ENCODE peak calls at places on chromosomes 16 and 17, in eight cellular contexts. One of them, this sample, is unnamed. For H3K36me3 and H3K4me1, the result is how much of the 10 kb centered on the place peaks cover.

GRCh38 chr17:40909755-40910154 is 24.7 kb upstream of the KRT20 start:
- DNase-seq in Peyer's patch: no peak
- DNase-seq in ovary: no peak
- DNase-seq in tibial nerve: no peak
- DNase-seq in sigmoid colon: no peak
- DNase-seq in thyroid gland: no peak
- DNase-seq in thoracic aorta: no peak
- DNase-seq in naive thymus-derived CD4-positive, alpha-beta T cell: no peak
- DNase-seq in this sample: no peak

GRCh38 chr16:22323998-22324786 is 27.0 kb downstream of the POLR3E start:
- DNase-seq in thyroid gland: no peak
- DNase-seq in ovary: no peak
- DNase-seq in sigmoid colon: no peak
- DNase-seq in tibial nerve: no peak
- DNase-seq in naive thymus-derived CD4-positive, alpha-beta T cell: no peak
- DNase-seq in Peyer's patch: no peak
- DNase-seq in thoracic aorta: no peak
- DNase-seq in this sample: no peak

GRCh38 chr16:77686385-77686784 is 35.9 kb upstream of the NUDT7 start:
- DNase-seq in tibial nerve: no peak
- DNase-seq in naive thymus-derived CD4-positive, alpha-beta T cell: no peak
- DNase-seq in Peyer's patch: no peak
- DNase-seq in thoracic aorta: no peak
- DNase-seq in ovary: no peak
- DNase-seq in sigmoid colon: no peak
- DNase-seq in thyroid gland: no peak
- DNase-seq in this sample: no peak

GRCh38 chr16:90022209-90023077 is 3.2 kb upstream of the DBNDD1 start:
- DNase-seq in tibial nerve: peak
- DNase-seq in sigmoid colon: peak
- DNase-seq in thyroid gland: peak
- DNase-seq in ovary: peak
- DNase-seq in thoracic aorta: peak
- DNase-seq in naive thymus-derived CD4-positive, alpha-beta T cell: peak
- DNase-seq in Peyer's patch: peak
- DNase-seq in this sample: peak

GRCh38 chr16:49281843-49282642 is 405 bp upstream of the CBLN1 start:
- DNase-seq in tibial nerve: peak
- DNase-seq in thyroid gland: peak
- DNase-seq in sigmoid colon: peak
- DNase-seq in thoracic aorta: no peak
- DNase-seq in ovary: peak
- DNase-seq in naive thymus-derived CD4-positive, alpha-beta T cell: peak
- DNase-seq in Peyer's patch: peak
- DNase-seq in this sample: peak

GRCh38 chr17:74123350-74123749 is 80.1 kb upstream of the RPL38 start:
- DNase-seq in thoracic aorta: no peak
- DNase-seq in sigmoid colon: no peak
- DNase-seq in ovary: no peak
- DNase-seq in thyroid gland: no peak
- DNase-seq in Peyer's patch: no peak
- DNase-seq in naive thymus-derived CD4-positive, alpha-beta T cell: no peak
- DNase-seq in tibial nerve: no peak
- DNase-seq in this sample: no peak

GRCh38 chr16:14015948-14016347 is 55.2 kb upstream of the MRTFB start:
- DNase-seq in ovary: no peak
- DNase-seq in Peyer's patch: no peak
- DNase-seq in thoracic aorta: no peak
- DNase-seq in naive thymus-derived CD4-positive, alpha-beta T cell: no peak
- DNase-seq in thyroid gland: no peak
- DNase-seq in sigmoid colon: peak
- DNase-seq in tibial nerve: no peak
- DNase-seq in this sample: no peak

GRCh38 chr17:19004601-19005441 is at the start of gene FAM83G:
- DNase-seq in sigmoid colon: peak
- DNase-seq in tibial nerve: peak
- DNase-seq in thoracic aorta: peak
- DNase-seq in naive thymus-derived CD4-positive, alpha-beta T cell: peak
- DNase-seq in Peyer's patch: peak
- DNase-seq in thyroid gland: peak
- DNase-seq in ovary: peak
- DNase-seq in this sample: peak

GRCh38 chr17:40412880-40413279 is 4.8 kb downstream of the TOP2A start:
- DNase-seq in ovary: no peak
- DNase-seq in thyroid gland: no peak
- DNase-seq in tibial nerve: no peak
- DNase-seq in Peyer's patch: no peak
- DNase-seq in naive thymus-derived CD4-positive, alpha-beta T cell: no peak
- DNase-seq in sigmoid colon: no peak
- DNase-seq in thoracic aorta: no peak
- DNase-seq in this sample: no peak

GRCh38 chr16:73732681-73733080 is 563.9 kb upstream of the PSMD7 start:
- DNase-seq in thoracic aorta: no peak
- DNase-seq in tibial nerve: no peak
- DNase-seq in ovary: no peak
- DNase-seq in naive thymus-derived CD4-positive, alpha-beta T cell: no peak
- DNase-seq in sigmoid colon: no peak
- DNase-seq in thyroid gland: no peak
- DNase-seq in Peyer's patch: no peak
- DNase-seq in this sample: no peak

GRCh38 chr16:46859719-46860152 is 24.4 kb upstream of the GPT2 start:
- DNase-seq in ovary: no peak
- DNase-seq in Peyer's patch: no peak
- DNase-seq in thoracic aorta: no peak
- DNase-seq in tibial nerve: no peak
- DNase-seq in sigmoid colon: no peak
- DNase-seq in thyroid gland: no peak
- DNase-seq in naive thymus-derived CD4-positive, alpha-beta T cell: no peak
- DNase-seq in this sample: peak

GRCh38 chr17:72985882-72986720 is 106.4 kb downstream of the SLC39A11 start:
- DNase-seq in sigmoid colon: no peak
- DNase-seq in thyroid gland: peak
- DNase-seq in tibial nerve: peak
- DNase-seq in Peyer's patch: no peak
- DNase-seq in ovary: no peak
- DNase-seq in naive thymus-derived CD4-positive, alpha-beta T cell: peak
- DNase-seq in thoracic aorta: peak
- DNase-seq in this sample: peak

GRCh38 chr16:9095998-9096397 is 4.6 kb downstream of the HAPSTR1 start:
- DNase-seq in naive thymus-derived CD4-positive, alpha-beta T cell: no peak
- DNase-seq in tibial nerve: no peak
- DNase-seq in ovary: no peak
- DNase-seq in thyroid gland: no peak
- DNase-seq in Peyer's patch: no peak
- DNase-seq in thoracic aorta: no peak
- DNase-seq in sigmoid colon: no peak
- DNase-seq in this sample: no peak
- H3K36me3 ChIP-seq in naive thymus-derived CD4-positive, alpha-beta T cell: under half
- H3K36me3 ChIP-seq in tibial nerve: under half
- H3K36me3 ChIP-seq in ovary: under half
- H3K36me3 ChIP-seq in thyroid gland: under half
- H3K36me3 ChIP-seq in Peyer's patch: under half
- H3K36me3 ChIP-seq in thoracic aorta: under half
- H3K36me3 ChIP-seq in sigmoid colon: under half
- H3K36me3 ChIP-seq in this sample: under half

DNA sequence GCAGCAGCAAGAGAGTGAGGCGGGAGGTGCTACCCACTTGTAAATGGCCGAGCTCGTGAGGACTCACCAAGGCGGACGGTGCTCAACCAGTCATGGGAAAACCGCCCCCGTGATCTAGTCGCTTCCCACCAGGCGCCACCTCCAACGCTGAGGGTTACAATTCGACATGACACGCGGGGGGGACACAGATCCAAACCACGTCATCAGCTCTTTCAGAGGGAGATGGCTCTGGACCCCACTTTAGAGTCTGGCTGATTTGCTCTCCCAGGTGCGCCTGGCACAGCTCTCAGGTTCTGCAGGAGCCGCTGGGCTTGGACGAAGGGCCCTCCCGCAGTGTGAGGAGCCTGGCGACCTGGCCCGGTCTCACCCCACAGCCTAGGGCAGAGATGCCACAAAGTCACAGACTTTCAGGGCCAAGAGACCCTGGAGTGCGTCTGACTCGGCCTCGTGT is 21.1 kb upstream of the DOC2B start:
- DNase-seq in naive thymus-derived CD4-positive, alpha-beta T cell: no peak
- DNase-seq in Peyer's patch: no peak
- DNase-seq in thyroid gland: no peak
- DNase-seq in thoracic aorta: no peak
- DNase-seq in tibial nerve: no peak
- DNase-seq in sigmoid colon: peak
- DNase-seq in ovary: no peak
- DNase-seq in this sample: no peak
- H3K4me1 ChIP-seq in naive thymus-derived CD4-positive, alpha-beta T cell: under half
- H3K4me1 ChIP-seq in Peyer's patch: under half
- H3K4me1 ChIP-seq in thyroid gland: under half
- H3K4me1 ChIP-seq in thoracic aorta: under half
- H3K4me1 ChIP-seq in tibial nerve: under half
- H3K4me1 ChIP-seq in sigmoid colon: under half
- H3K4me1 ChIP-seq in ovary: under half
- H3K4me1 ChIP-seq in this sample: under half

DNA sequence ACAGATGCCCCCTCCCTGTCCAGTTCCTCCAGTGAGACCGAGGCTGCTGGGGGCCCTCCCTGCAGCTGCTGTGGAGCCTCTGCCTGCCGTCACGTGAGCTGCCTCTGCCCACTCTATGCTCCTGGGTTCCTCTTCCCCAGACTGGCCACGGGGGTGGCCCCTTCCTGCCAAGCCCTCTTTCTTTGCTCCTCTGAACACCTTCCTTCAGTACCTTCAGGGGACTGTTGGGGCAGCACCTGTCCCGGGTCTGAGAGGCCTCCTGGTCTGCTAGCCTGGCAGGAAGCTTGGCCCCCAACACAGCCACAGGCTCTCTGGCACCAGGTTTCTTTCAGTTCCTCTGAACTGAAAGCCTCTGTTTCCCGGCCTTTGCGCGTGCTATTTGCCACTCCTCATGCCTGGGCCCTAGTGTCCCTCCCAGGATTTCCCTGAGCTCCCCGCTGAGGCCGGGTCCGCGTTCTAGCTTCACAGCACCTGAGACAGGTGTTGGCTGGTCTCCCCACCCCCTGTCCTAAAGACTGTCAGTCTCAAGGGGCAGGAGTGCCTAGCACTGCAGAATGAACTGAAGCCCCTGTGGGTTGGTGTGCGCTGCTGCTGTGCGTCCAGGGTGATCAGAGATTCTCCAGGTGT is 6.6 kb upstream of the ATP6V0C start:
- DNase-seq in ovary: no peak
- DNase-seq in naive thymus-derived CD4-positive, alpha-beta T cell: no peak
- DNase-seq in Peyer's patch: peak
- DNase-seq in thoracic aorta: no peak
- DNase-seq in sigmoid colon: peak
- DNase-seq in tibial nerve: no peak
- DNase-seq in thyroid gland: no peak
- DNase-seq in this sample: no peak
- H3K27ac ChIP-seq in ovary: no peak
- H3K27ac ChIP-seq in naive thymus-derived CD4-positive, alpha-beta T cell: no peak
- H3K27ac ChIP-seq in Peyer's patch: peak
- H3K27ac ChIP-seq in thoracic aorta: no peak
- H3K27ac ChIP-seq in sigmoid colon: no peak
- H3K27ac ChIP-seq in tibial nerve: peak
- H3K27ac ChIP-seq in thyroid gland: no peak
- H3K27ac ChIP-seq in this sample: peak

GRCh38 chr17:68534714-68535113 is 22.5 kb downstream of the PRKAR1A start:
- DNase-seq in thyroid gland: no peak
- DNase-seq in thoracic aorta: no peak
- DNase-seq in Peyer's patch: no peak
- DNase-seq in naive thymus-derived CD4-positive, alpha-beta T cell: no peak
- DNase-seq in tibial nerve: no peak
- DNase-seq in ovary: no peak
- DNase-seq in sigmoid colon: no peak
- DNase-seq in this sample: no peak

GRCh38 chr17:68527314-68527713 is 15.1 kb downstream of the PRKAR1A start:
- DNase-seq in ovary: no peak
- DNase-seq in Peyer's patch: no peak
- DNase-seq in thyroid gland: no peak
- DNase-seq in naive thymus-derived CD4-positive, alpha-beta T cell: no peak
- DNase-seq in thoracic aorta: no peak
- DNase-seq in tibial nerve: no peak
- DNase-seq in sigmoid colon: no peak
- DNase-seq in this sample: no peak

GRCh38 chr17:68532826-68533225 is 20.6 kb downstream of the PRKAR1A start:
- DNase-seq in ovary: no peak
- DNase-seq in thyroid gland: no peak
- DNase-seq in Peyer's patch: no peak
- DNase-seq in naive thymus-derived CD4-positive, alpha-beta T cell: no peak
- DNase-seq in thoracic aorta: no peak
- DNase-seq in sigmoid colon: no peak
- DNase-seq in tibial nerve: no peak
- DNase-seq in this sample: no peak

GRCh38 chr17:68533887-68534700 is 21.9 kb downstream of the PRKAR1A start:
- DNase-seq in thoracic aorta: no peak
- DNase-seq in naive thymus-derived CD4-positive, alpha-beta T cell: no peak
- DNase-seq in sigmoid colon: no peak
- DNase-seq in ovary: no peak
- DNase-seq in Peyer's patch: no peak
- DNase-seq in tibial nerve: no peak
- DNase-seq in thyroid gland: no peak
- DNase-seq in this sample: no peak

DNA sequence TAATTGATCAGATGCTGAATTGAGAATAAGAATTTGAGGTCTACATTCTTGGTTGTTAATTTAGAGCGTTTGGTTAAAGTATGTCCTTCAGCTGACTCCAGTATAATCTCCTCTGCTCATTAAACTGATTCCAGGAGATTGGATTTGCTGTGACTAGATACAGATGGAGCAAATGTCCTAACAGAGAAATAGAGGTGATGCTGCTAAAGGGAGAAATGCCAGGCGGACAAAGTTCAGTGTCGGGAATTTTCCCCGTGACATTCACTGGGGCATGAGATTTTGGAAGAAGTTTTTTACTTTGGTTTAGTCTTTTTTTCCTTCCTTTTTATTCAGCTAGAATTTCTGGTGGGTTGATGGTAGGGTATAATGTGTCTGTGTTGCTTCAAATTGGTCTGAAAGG is 19.0 kb downstream of the PRKAR1A start:
- DNase-seq in sigmoid colon: no peak
- DNase-seq in Peyer's patch: no peak
- DNase-seq in tibial nerve: no peak
- DNase-seq in thoracic aorta: no peak
- DNase-seq in thyroid gland: no peak
- DNase-seq in ovary: no peak
- DNase-seq in naive thymus-derived CD4-positive, alpha-beta T cell: no peak
- DNase-seq in this sample: no peak
- H3K36me3 ChIP-seq in sigmoid colon: half or more
- H3K36me3 ChIP-seq in Peyer's patch: under half
- H3K36me3 ChIP-seq in tibial nerve: under half
- H3K36me3 ChIP-seq in thoracic aorta: half or more
- H3K36me3 ChIP-seq in thyroid gland: under half
- H3K36me3 ChIP-seq in ovary: under half
- H3K36me3 ChIP-seq in naive thymus-derived CD4-positive, alpha-beta T cell: half or more
- H3K36me3 ChIP-seq in this sample: under half

This sample was measured in colonic mucosa.